ENCODE peak calls at places on chromosomes 11 and 22, in nine cellular contexts. I is lower lobe of right lung; G is HFF-Myc; X is right lobe of liver; L is epithelial cell of esophagus; H is astrocyte of the spinal cord; J is iPS DF 6.9; T is Jurkat, Clone E6-1; A is HL-60. O is an unnamed sample.
A peak's percentile ranks its signal among the peaks of the same experiment; 100 is the strongest.

GRCh38 chr11:130798280-130798679 is 118.0 kb downstream of the SNX19 start:
- DNase-seq in I (no peak), G (peak; percentile 79), X (no peak), L (peak; percentile 87), H (peak; percentile 91), J (no peak), T (no peak), A (no peak), O (peak; percentile 93)

GRCh38 chr11:67572747-67573419 is 10.7 kb upstream of the GSTP1 start:
- DNase-seq in I (peak; percentile 79), G (no peak), X (peak; percentile 63), L (peak; percentile 71), H (peak; percentile 42), J (peak; percentile 43), T (no peak), A (no peak), O (peak; percentile 36)

GRCh38 chr11:37947816-37948215 is 1349.8 kb upstream of the RAG2 start:
- DNase-seq in I (no peak), G (no peak), X (no peak), L (no peak), H (no peak), J (no peak), T (no peak), A (no peak), O (no peak)

GRCh38 chr22:22745225-22746060 is 101.0 kb downstream of the GGTLC2 start:
- DNase-seq in I (no peak), G (no peak), X (peak; percentile 54), L (peak; percentile 33), H (no peak), J (no peak), T (no peak), A (no peak), O (peak; percentile 63)

GRCh38 chr11:33692013-33692504 is 8.6 kb downstream of the C11orf91 start:
- DNase-seq in I (no peak), G (peak; percentile 94), X (peak; percentile 44), L (peak; percentile 95), H (peak; percentile 98), J (no peak), T (no peak), A (no peak), O (peak; percentile 93)

GRCh38 chr11:12075822-12076821 is 34.3 kb upstream of the MICAL2 start:
- DNase-seq in I (no peak), G (peak; percentile 87), X (no peak), L (peak; percentile 97), H (peak; percentile 100), J (no peak), T (no peak), A (no peak), O (peak; percentile 99)

GRCh38 chr22:47195156-47195675 is 432.8 kb downstream of the TBC1D22A start:
- DNase-seq in I (peak; percentile 36), G (no peak), X (no peak), L (no peak), H (no peak), J (no peak), T (no peak), A (no peak), O (no peak)

GRCh38 chr11:70826950-70827349 is 425.4 kb downstream of the SHANK2 start:
- DNase-seq in I (no peak), G (no peak), X (no peak), L (no peak), H (no peak), J (no peak), T (no peak), A (no peak), O (no peak)

GRCh38 chr11:14264966-14265365 is 94.0 kb downstream of the RRAS2 start:
- DNase-seq in I (no peak), G (no peak), X (no peak), L (no peak), H (no peak), J (no peak), T (no peak), A (no peak), O (no peak)

GRCh38 chr11:105051559-105051958 is 6.4 kb upstream of the CARD16 start:
- DNase-seq in I (no peak), G (no peak), X (no peak), L (no peak), H (no peak), J (no peak), T (no peak), A (no peak), O (no peak)

GRCh38 chr22:29811377-29811776 is 26.7 kb downstream of the ASCC2 start:
- DNase-seq in I (peak; percentile 66), G (no peak), X (peak; percentile 74), L (no peak), H (no peak), J (no peak), T (no peak), A (no peak), O (no peak)

GRCh38 chr11:19344661-19345518 is 104.1 kb upstream of the E2F8 start:
- DNase-seq in I (peak; percentile 53), G (no peak), X (peak; percentile 44), L (peak; percentile 73), H (peak; percentile 31), J (peak; percentile 33), T (no peak), A (no peak), O (peak; percentile 56)

GRCh38 chr11:86735462-86736302 is 63.3 kb upstream of the ME3 start:
- DNase-seq in I (no peak), G (no peak), X (no peak), L (no peak), H (peak; percentile 75), J (no peak), T (no peak), A (no peak), O (peak; percentile 86)

GRCh38 chr11:128361451-128362020 is 225.8 kb downstream of the ETS1 start:
- DNase-seq in I (no peak), G (no peak), X (peak; percentile 19), L (no peak), H (peak; percentile 46), J (no peak), T (no peak), A (no peak), O (peak; percentile 64)

GRCh38 chr11:119982517-119983239 is 155.2 kb downstream of the TRIM29 start:
- DNase-seq in I (no peak), G (no peak), X (no peak), L (no peak), H (no peak), J (no peak), T (no peak), A (no peak), O (no peak)

GRCh38 chr22:40898850-40899357 is 37.0 kb upstream of the DNAJB7 start:
- DNase-seq in I (no peak), G (peak; percentile 39), X (no peak), L (peak; percentile 65), H (peak; percentile 72), J (peak; percentile 13), T (peak; percentile 44), A (peak; percentile 14), O (peak; percentile 42)

GRCh38 chr11:48066881-48067800 is 86.8 kb downstream of the PTPRJ start:
- DNase-seq in I (no peak), G (no peak), X (no peak), L (no peak), H (peak; percentile 71), J (no peak), T (no peak), A (peak; percentile 42), O (no peak)

GRCh38 chr22:28514314-28514713 is 165.3 kb downstream of the TTC28 start:
- DNase-seq in I (no peak), G (no peak), X (no peak), L (no peak), H (no peak), J (no peak), T (no peak), A (no peak), O (peak; percentile 25)
- H3K4me3 ChIP-seq in I (no peak overlapping the region), G (no peak overlapping the region), X (no peak overlapping the region), L (no peak overlapping the region), H (no peak overlapping the region), J (no peak overlapping the region), T (no peak overlapping the region), A (no peak overlapping the region), O (no peak overlapping the region)

GRCh38 chr22:21022955-21023614 is 8.1 kb downstream of the P2RX6 start:
- DNase-seq in I (no peak), G (no peak), X (no peak), L (no peak), H (no peak), J (no peak), T (no peak), A (no peak), O (no peak)
- H3K4me3 ChIP-seq in I (no peak overlapping the region), G (no peak overlapping the region), X (no peak overlapping the region), L (no peak overlapping the region), H (no peak overlapping the region), J (no peak overlapping the region), T (no peak overlapping the region), A (no peak overlapping the region), O (no peak overlapping the region)

DNA sequence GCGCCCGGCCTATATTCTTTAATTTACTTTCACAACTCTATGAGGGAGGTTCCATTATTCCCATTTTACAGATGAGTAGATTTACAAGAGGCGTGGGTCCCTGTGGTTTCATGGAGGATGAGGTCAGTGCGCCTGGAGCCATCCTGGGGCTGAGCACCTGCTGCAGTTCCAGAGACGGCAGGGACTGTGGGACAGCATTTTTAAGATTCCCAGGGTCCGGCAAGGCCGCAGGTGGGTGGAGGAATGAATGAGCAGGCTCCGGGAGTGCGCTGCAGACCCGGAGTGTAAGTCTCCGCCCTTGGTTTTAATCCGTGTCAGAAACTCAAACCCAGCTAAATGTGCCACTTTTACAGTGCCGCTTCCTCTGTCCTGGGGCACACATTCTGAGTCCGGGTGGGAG is 4.1 kb upstream of the CHRM1 start:
- DNase-seq in I (no peak), G (no peak), X (no peak), L (no peak), H (no peak), J (no peak), T (no peak), A (no peak), O (no peak)
- H3K4me3 ChIP-seq in I (peak overlapping the region; percentile 33), G (no peak overlapping the region), X (no peak overlapping the region), L (no peak overlapping the region), H (no peak overlapping the region), J (peak overlapping the region; percentile 42), T (no peak overlapping the region), A (no peak overlapping the region), O (no peak overlapping the region)

GRCh38 chr11:102168483-102168882 is 58.2 kb downstream of the YAP1 start:
- DNase-seq in I (no peak), G (no peak), X (no peak), L (peak; percentile 50), H (no peak), J (no peak), T (no peak), A (no peak), O (no peak)

GRCh38 chr11:102172127-102172848 is 62.0 kb downstream of the YAP1 start:
- DNase-seq in I (no peak), G (no peak), X (no peak), L (peak; percentile 23), H (peak; percentile 58), J (no peak), T (no peak), A (peak; percentile 23), O (peak; percentile 37)

GRCh38 chr11:102166175-102166574 is 55.9 kb downstream of the YAP1 start:
- DNase-seq in I (no peak), G (no peak), X (no peak), L (no peak), H (no peak), J (no peak), T (no peak), A (no peak), O (no peak)

DNA sequence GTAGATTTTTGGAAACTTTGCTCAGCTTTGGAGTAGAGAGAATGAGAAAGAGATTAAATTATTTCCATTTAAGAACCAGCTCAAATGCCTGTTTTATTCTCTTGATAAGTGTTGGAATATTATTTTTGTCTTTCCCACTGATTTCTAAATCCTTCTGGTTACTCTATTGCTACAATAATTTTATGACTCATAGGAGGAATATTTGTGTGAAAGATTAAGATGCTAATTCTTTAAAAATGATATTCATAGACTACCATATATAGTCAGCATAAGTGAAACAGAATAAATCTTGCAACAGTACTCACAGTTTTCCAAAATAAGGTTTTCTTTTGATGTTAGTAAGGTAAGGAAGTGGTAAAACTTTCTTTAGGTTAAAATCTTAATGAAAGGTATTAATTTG is 60.9 kb downstream of the YAP1 start:
- DNase-seq in I (no peak), G (no peak), X (no peak), L (peak; percentile 43), H (peak; percentile 74), J (no peak), T (no peak), A (no peak), O (peak; percentile 68)
- H3K4me3 ChIP-seq in I (no peak overlapping the region), G (no peak overlapping the region), X (no peak overlapping the region), L (no peak overlapping the region), H (no peak overlapping the region), J (no peak overlapping the region), T (no peak overlapping the region), A (no peak overlapping the region), O (no peak overlapping the region)

O was measured in foreskin fibroblast.